ENCODE peak calls at places on chromosomes 2 and 18, in seven cellular contexts. One of them, this sample, is unnamed.

GRCh38 chr2:76546207-76546606 is 835.5 kb upstream of the GCFC2 start:
- DNase-seq in NT2/D1: no peak
- DNase-seq in tibial nerve: no peak
- DNase-seq in CD8-positive, alpha-beta memory T cell: no peak
- DNase-seq in pancreas: no peak
- DNase-seq in ACHN: no peak
- DNase-seq in ovary: no peak
- DNase-seq in this sample: no peak

GRCh38 chr2:67476808-67477790 is 80.0 kb downstream of the ETAA1 start:
- DNase-seq in CD8-positive, alpha-beta memory T cell: no peak
- DNase-seq in ovary: no peak
- DNase-seq in NT2/D1: no peak
- DNase-seq in pancreas: no peak
- DNase-seq in ACHN: peak; percentile 63
- DNase-seq in tibial nerve: no peak
- DNase-seq in this sample: no peak

GRCh38 chr2:220259656-220260055 is 632.2 kb downstream of the SLC4A3 start:
- DNase-seq in CD8-positive, alpha-beta memory T cell: no peak
- DNase-seq in ACHN: no peak
- DNase-seq in NT2/D1: no peak
- DNase-seq in pancreas: no peak
- DNase-seq in ovary: no peak
- DNase-seq in tibial nerve: no peak
- DNase-seq in this sample: no peak

GRCh38 chr2:162636206-162636728 is 202.3 kb downstream of the KCNH7 start:
- DNase-seq in tibial nerve: no peak
- DNase-seq in ovary: no peak
- DNase-seq in pancreas: no peak
- DNase-seq in CD8-positive, alpha-beta memory T cell: no peak
- DNase-seq in ACHN: no peak
- DNase-seq in NT2/D1: no peak
- DNase-seq in this sample: no peak

GRCh38 chr2:173238385-173238784 is 116.3 kb upstream of the CDCA7 start:
- DNase-seq in NT2/D1: no peak
- DNase-seq in CD8-positive, alpha-beta memory T cell: no peak
- DNase-seq in ACHN: no peak
- DNase-seq in pancreas: no peak
- DNase-seq in tibial nerve: no peak
- DNase-seq in ovary: no peak
- DNase-seq in this sample: no peak

GRCh38 chr2:64675860-64676259 is 22.1 kb upstream of the SERTAD2 start:
- DNase-seq in ACHN: peak; percentile 52
- DNase-seq in NT2/D1: no peak
- DNase-seq in pancreas: no peak
- DNase-seq in ovary: no peak
- DNase-seq in tibial nerve: no peak
- DNase-seq in CD8-positive, alpha-beta memory T cell: no peak
- DNase-seq in this sample: peak; percentile 82

GRCh38 chr2:121561617-121562268 is 31.1 kb downstream of the RNU4ATAC start:
- DNase-seq in ovary: no peak
- DNase-seq in ACHN: no peak
- DNase-seq in NT2/D1: no peak
- DNase-seq in CD8-positive, alpha-beta memory T cell: no peak
- DNase-seq in pancreas: no peak
- DNase-seq in tibial nerve: no peak
- DNase-seq in this sample: no peak

GRCh38 chr2:207711750-207712487 is 479 bp downstream of the CCNYL1 start:
- DNase-seq in NT2/D1: peak; percentile 13
- DNase-seq in pancreas: peak; percentile 67
- DNase-seq in CD8-positive, alpha-beta memory T cell: peak; percentile 49
- DNase-seq in ovary: peak; percentile 51
- DNase-seq in tibial nerve: no peak
- DNase-seq in ACHN: peak; percentile 54
- DNase-seq in this sample: peak; percentile 26

GRCh38 chr2:17558053-17558452 is 17.6 kb downstream of the VSNL1 start:
- DNase-seq in pancreas: no peak
- DNase-seq in tibial nerve: no peak
- DNase-seq in ACHN: no peak
- DNase-seq in ovary: no peak
- DNase-seq in CD8-positive, alpha-beta memory T cell: no peak
- DNase-seq in NT2/D1: no peak
- DNase-seq in this sample: no peak

GRCh38 chr2:104816146-104816545 is 37.8 kb upstream of the POU3F3 start:
- DNase-seq in CD8-positive, alpha-beta memory T cell: no peak
- DNase-seq in NT2/D1: no peak
- DNase-seq in ovary: no peak
- DNase-seq in pancreas: no peak
- DNase-seq in ACHN: no peak
- DNase-seq in tibial nerve: no peak
- DNase-seq in this sample: no peak

GRCh38 chr2:75621228-75621627 is 25.4 kb upstream of the MRPL19 start:
- DNase-seq in ACHN: no peak
- DNase-seq in ovary: no peak
- DNase-seq in pancreas: no peak
- DNase-seq in NT2/D1: no peak
- DNase-seq in CD8-positive, alpha-beta memory T cell: no peak
- DNase-seq in tibial nerve: no peak
- DNase-seq in this sample: no peak

GRCh38 chr2:134198006-134198634 is 55.8 kb upstream of the MGAT5 start:
- DNase-seq in pancreas: no peak
- DNase-seq in tibial nerve: no peak
- DNase-seq in NT2/D1: no peak
- DNase-seq in CD8-positive, alpha-beta memory T cell: no peak
- DNase-seq in ovary: no peak
- DNase-seq in ACHN: no peak
- DNase-seq in this sample: no peak

GRCh38 chr2:545711-546650 is 131.2 kb downstream of the TMEM18 start:
- DNase-seq in ACHN: no peak
- DNase-seq in NT2/D1: no peak
- DNase-seq in ovary: no peak
- DNase-seq in CD8-positive, alpha-beta memory T cell: no peak
- DNase-seq in tibial nerve: no peak
- DNase-seq in pancreas: no peak
- DNase-seq in this sample: no peak

GRCh38 chr2:112189001-112189556 is 50.9 kb downstream of the FBLN7 start:
- DNase-seq in ovary: no peak
- DNase-seq in NT2/D1: no peak
- DNase-seq in tibial nerve: no peak
- DNase-seq in pancreas: no peak
- DNase-seq in CD8-positive, alpha-beta memory T cell: no peak
- DNase-seq in ACHN: no peak
- DNase-seq in this sample: no peak

GRCh38 chr2:172173307-172173706 is 70.6 kb upstream of the DLX2 start:
- DNase-seq in ovary: no peak
- DNase-seq in tibial nerve: no peak
- DNase-seq in pancreas: no peak
- DNase-seq in NT2/D1: peak; percentile 25
- DNase-seq in ACHN: no peak
- DNase-seq in CD8-positive, alpha-beta memory T cell: no peak
- DNase-seq in this sample: no peak

GRCh38 chr2:200490001-200490400 is 19.9 kb downstream of the KCTD18 start:
- DNase-seq in ACHN: no peak
- DNase-seq in tibial nerve: no peak
- DNase-seq in pancreas: no peak
- DNase-seq in CD8-positive, alpha-beta memory T cell: no peak
- DNase-seq in ovary: no peak
- DNase-seq in NT2/D1: no peak
- DNase-seq in this sample: no peak

GRCh38 chr2:134122610-134123009 is 131.3 kb upstream of the MGAT5 start:
- DNase-seq in ovary: no peak
- DNase-seq in NT2/D1: no peak
- DNase-seq in CD8-positive, alpha-beta memory T cell: no peak
- DNase-seq in ACHN: no peak
- DNase-seq in pancreas: no peak
- DNase-seq in tibial nerve: no peak
- DNase-seq in this sample: no peak

GRCh38 chr2:216714412-216714775 is 19.0 kb upstream of the IGFBP5 start:
- DNase-seq in pancreas: no peak
- DNase-seq in NT2/D1: no peak
- DNase-seq in ovary: no peak
- DNase-seq in tibial nerve: no peak
- DNase-seq in CD8-positive, alpha-beta memory T cell: no peak
- DNase-seq in ACHN: no peak
- DNase-seq in this sample: no peak

GRCh38 chr2:47021301-47022009 is 105.8 kb upstream of the MCFD2 start:
- DNase-seq in tibial nerve: no peak
- DNase-seq in ACHN: no peak
- DNase-seq in CD8-positive, alpha-beta memory T cell: no peak
- DNase-seq in ovary: no peak
- DNase-seq in NT2/D1: no peak
- DNase-seq in pancreas: peak; percentile 15
- DNase-seq in this sample: no peak

GRCh38 chr2:101030866-101031554 is 28.9 kb downstream of the RPL31 start:
- DNase-seq in ovary: no peak
- DNase-seq in tibial nerve: no peak
- DNase-seq in pancreas: no peak
- DNase-seq in NT2/D1: no peak
- DNase-seq in CD8-positive, alpha-beta memory T cell: no peak
- DNase-seq in ACHN: no peak
- DNase-seq in this sample: no peak

GRCh38 chr2:104852161-104852689 is 1.7 kb upstream of the POU3F3 start:
- DNase-seq in tibial nerve: no peak
- DNase-seq in pancreas: no peak
- DNase-seq in ovary: no peak
- DNase-seq in CD8-positive, alpha-beta memory T cell: no peak
- DNase-seq in ACHN: peak; percentile 59
- DNase-seq in NT2/D1: no peak
- DNase-seq in this sample: peak; percentile 93

GRCh38 chr18:3703732-3704176 is 253.8 kb downstream of the TGIF1 start:
- DNase-seq in CD8-positive, alpha-beta memory T cell: no peak
- DNase-seq in NT2/D1: peak; percentile 46
- DNase-seq in ACHN: no peak
- DNase-seq in pancreas: peak; percentile 45
- DNase-seq in tibial nerve: peak; percentile 23
- DNase-seq in ovary: peak; percentile 47
- DNase-seq in this sample: peak; percentile 54

GRCh38 chr2:148900350-148900749 is 25.3 kb downstream of the KIF5C start:
- DNase-seq in CD8-positive, alpha-beta memory T cell: no peak
- DNase-seq in pancreas: no peak
- DNase-seq in NT2/D1: no peak
- DNase-seq in ovary: no peak
- DNase-seq in ACHN: no peak
- DNase-seq in tibial nerve: no peak
- DNase-seq in this sample: no peak

GRCh38 chr2:58991357-58991756 is 750.2 kb upstream of the FANCL start:
- DNase-seq in ACHN: no peak
- DNase-seq in ovary: no peak
- DNase-seq in tibial nerve: no peak
- DNase-seq in pancreas: no peak
- DNase-seq in CD8-positive, alpha-beta memory T cell: no peak
- DNase-seq in NT2/D1: no peak
- DNase-seq in this sample: no peak

GRCh38 chr2:138155304-138155703 is 191.0 kb downstream of the HNMT start:
- DNase-seq in NT2/D1: no peak
- DNase-seq in tibial nerve: no peak
- DNase-seq in ovary: no peak
- DNase-seq in CD8-positive, alpha-beta memory T cell: no peak
- DNase-seq in pancreas: no peak
- DNase-seq in ACHN: no peak
- DNase-seq in this sample: no peak

GRCh38 chr2:12486205-12487118 is 230.3 kb upstream of the TRIB2 start:
- DNase-seq in CD8-positive, alpha-beta memory T cell: no peak
- DNase-seq in pancreas: no peak
- DNase-seq in ovary: peak; percentile 46
- DNase-seq in ACHN: no peak
- DNase-seq in tibial nerve: no peak
- DNase-seq in NT2/D1: peak; percentile 20
- DNase-seq in this sample: no peak

GRCh38 chr18:13387856-13388548 is 169.4 kb downstream of the LDLRAD4 start:
- DNase-seq in ovary: no peak
- DNase-seq in ACHN: no peak
- DNase-seq in tibial nerve: no peak
- DNase-seq in pancreas: no peak
- DNase-seq in CD8-positive, alpha-beta memory T cell: no peak
- DNase-seq in NT2/D1: no peak
- DNase-seq in this sample: no peak

GRCh38 chr18:63843008-63843407 is 44.5 kb upstream of the SERPINB2 start:
- DNase-seq in tibial nerve: no peak
- DNase-seq in CD8-positive, alpha-beta memory T cell: no peak
- DNase-seq in NT2/D1: no peak
- DNase-seq in ACHN: no peak
- DNase-seq in ovary: no peak
- DNase-seq in pancreas: no peak
- DNase-seq in this sample: no peak

GRCh38 chr2:18611184-18611583 is 21.8 kb upstream of the NT5C1B start:
- DNase-seq in NT2/D1: no peak
- DNase-seq in pancreas: no peak
- DNase-seq in ovary: no peak
- DNase-seq in CD8-positive, alpha-beta memory T cell: no peak
- DNase-seq in tibial nerve: no peak
- DNase-seq in ACHN: no peak
- DNase-seq in this sample: no peak

GRCh38 chr2:121260370-121261154 is 24.4 kb downstream of the TFCP2L1 start:
- DNase-seq in ovary: no peak
- DNase-seq in ACHN: no peak
- DNase-seq in pancreas: no peak
- DNase-seq in CD8-positive, alpha-beta memory T cell: no peak
- DNase-seq in tibial nerve: no peak
- DNase-seq in NT2/D1: no peak
- DNase-seq in this sample: no peak

GRCh38 chr2:239146741-239147181 is 254.1 kb downstream of the HDAC4 start:
- DNase-seq in tibial nerve: no peak
- DNase-seq in ACHN: no peak
- DNase-seq in NT2/D1: no peak
- DNase-seq in CD8-positive, alpha-beta memory T cell: no peak
- DNase-seq in pancreas: no peak
- DNase-seq in ovary: peak; percentile 9
- DNase-seq in this sample: no peak

GRCh38 chr2:100359576-100359975 is 37.3 kb upstream of the LONRF2 start:
- DNase-seq in pancreas: no peak
- DNase-seq in ovary: no peak
- DNase-seq in ACHN: no peak
- DNase-seq in CD8-positive, alpha-beta memory T cell: no peak
- DNase-seq in NT2/D1: no peak
- DNase-seq in tibial nerve: no peak
- DNase-seq in this sample: no peak

GRCh38 chr2:102334471-102334870 is 21.1 kb upstream of the IL18R1 start:
- DNase-seq in CD8-positive, alpha-beta memory T cell: no peak
- DNase-seq in NT2/D1: no peak
- DNase-seq in tibial nerve: no peak
- DNase-seq in pancreas: no peak
- DNase-seq in ovary: no peak
- DNase-seq in ACHN: no peak
- DNase-seq in this sample: no peak

This sample was measured in posterior cingulate gyrus.